ENCODE peak calls at places on chromosomes 3 and 15, in nine cellular contexts. N is astrocyte of the spinal cord, U is pancreas, I is spleen, O is AG04449, Z is cardiac fibroblast, V is AG10803, G is fibroblast of the aortic adventitia, T is heart left ventricle. B is an unnamed sample.
A peak's percentile ranks its signal among the peaks of the same experiment; 100 is the strongest.

GRCh38 chr15:81380668-81381067 is 6.7 kb upstream of the TMC3 start:
- DNase-seq in N (no peak), U (no peak), I (no peak), O (no peak), Z (no peak), V (no peak), G (no peak), T (no peak), B (no peak)

GRCh38 chr3:126316515-126316939 is 40.7 kb downstream of the KLF15 start:
- DNase-seq in N (no peak), U (no peak), I (peak; percentile 49), O (no peak), Z (no peak), V (no peak), G (no peak), T (no peak), B (no peak)

GRCh38 chr3:113532698-113533533 is 561 bp downstream of the SIDT1 start:
- DNase-seq in N (peak; percentile 3), U (peak; percentile 52), I (peak; percentile 87), O (no peak), Z (no peak), V (no peak), G (no peak), T (no peak), B (no peak)

GRCh38 chr3:38027466-38028465 is 1.7 kb downstream of the PLCD1 start:
- DNase-seq in N (no peak), U (no peak), I (no peak), O (no peak), Z (no peak), V (no peak), G (no peak), T (no peak), B (no peak)

GRCh38 chr3:59558906-59559720 is 509.3 kb upstream of the CFAP20DC start:
- DNase-seq in N (no peak), U (no peak), I (no peak), O (no peak), Z (no peak), V (no peak), G (no peak), T (no peak), B (no peak)

GRCh38 chr3:53593611-53594010 is 99.2 kb downstream of the CACNA1D start:
- DNase-seq in N (no peak), U (no peak), I (no peak), O (no peak), Z (no peak), V (no peak), G (no peak), T (no peak), B (no peak)

GRCh38 chr15:80564056-80564455 is 131.1 kb upstream of the ABHD17C start:
- DNase-seq in N (no peak), U (no peak), I (no peak), O (no peak), Z (no peak), V (no peak), G (no peak), T (no peak), B (no peak)

GRCh38 chr3:121757087-121757811 is 7.7 kb upstream of the GOLGB1 start:
- DNase-seq in N (no peak), U (no peak), I (no peak), O (no peak), Z (no peak), V (no peak), G (peak; percentile 81), T (no peak), B (no peak)

GRCh38 chr15:78757636-78757905 is 53.7 kb downstream of the ADAMTS7 start:
- DNase-seq in N (no peak), U (no peak), I (no peak), O (no peak), Z (no peak), V (no peak), G (no peak), T (no peak), B (no peak)

GRCh38 chr3:101813817-101814440 is 34.9 kb downstream of the NXPE3 start:
- DNase-seq in N (peak; percentile 61), U (no peak), I (no peak), O (no peak), Z (peak; percentile 64), V (peak; percentile 45), G (peak; percentile 67), T (no peak), B (peak; percentile 49)

GRCh38 chr3:141797167-141797773 is 34.1 kb downstream of the GRK7 start:
- DNase-seq in N (peak; percentile 71), U (peak; percentile 24), I (peak; percentile 89), O (no peak), Z (peak; percentile 61), V (peak; percentile 49), G (peak; percentile 45), T (peak; percentile 77), B (peak; percentile 41)

GRCh38 chr15:28082891-28083688 is 16.0 kb downstream of the OCA2 start:
- DNase-seq in N (no peak), U (no peak), I (no peak), O (no peak), Z (no peak), V (no peak), G (no peak), T (no peak), B (no peak)

GRCh38 chr15:72892986-72893385 is 109.4 kb upstream of the ADPGK start:
- DNase-seq in N (no peak), U (no peak), I (no peak), O (no peak), Z (no peak), V (no peak), G (no peak), T (no peak), B (no peak)

GRCh38 chr15:60890361-60890991 is 338.6 kb downstream of the RORA start:
- DNase-seq in N (no peak), U (no peak), I (no peak), O (no peak), Z (no peak), V (no peak), G (no peak), T (no peak), B (no peak)

GRCh38 chr3:167711439-167711838 is 23.3 kb downstream of the PDCD10 start:
- DNase-seq in N (no peak), U (no peak), I (no peak), O (no peak), Z (no peak), V (no peak), G (no peak), T (no peak), B (no peak)

GRCh38 chr3:194382196-194382891 is 12.8 kb upstream of the LRRC15 start:
- DNase-seq in N (no peak), U (no peak), I (peak; percentile 41), O (no peak), Z (no peak), V (no peak), G (no peak), T (no peak), B (no peak)

GRCh38 chr3:33211444-33211843 is 7.2 kb downstream of the SUSD5 start:
- DNase-seq in N (peak; percentile 94), U (no peak), I (no peak), O (peak; percentile 52), Z (peak; percentile 95), V (peak; percentile 69), G (peak; percentile 84), T (no peak), B (peak; percentile 88)

GRCh38 chr3:31692714-31693113 is 160.0 kb downstream of the STT3B start:
- DNase-seq in N (no peak), U (no peak), I (no peak), O (no peak), Z (no peak), V (no peak), G (no peak), T (no peak), B (no peak)

GRCh38 chr3:31688847-31689246 is 156.1 kb downstream of the STT3B start:
- DNase-seq in N (no peak), U (no peak), I (no peak), O (no peak), Z (no peak), V (no peak), G (peak; percentile 48), T (no peak), B (no peak)

GRCh38 chr3:31687020-31687802 is 154.5 kb downstream of the STT3B start:
- DNase-seq in N (no peak), U (no peak), I (no peak), O (no peak), Z (no peak), V (no peak), G (no peak), T (no peak), B (no peak)
- TF ChIP-seq CTCF in N (no peak), U (no peak), I (no peak), O (no peak), Z (no peak), V (no peak), G (no peak), T (no peak), B (no peak)

GRCh38 chr3:11570789-11571495 is 72.8 kb downstream of the VGLL4 start:
- DNase-seq in N (no peak), U (no peak), I (no peak), O (no peak), Z (peak; percentile 86), V (peak; percentile 65), G (peak; percentile 27), T (no peak), B (peak; percentile 76)

GRCh38 chr3:11568503-11569155 is 75.1 kb downstream of the VGLL4 start:
- DNase-seq in N (peak; percentile 95), U (no peak), I (no peak), O (no peak), Z (peak; percentile 97), V (peak; percentile 95), G (peak; percentile 92), T (peak; percentile 90), B (peak; percentile 95)

GRCh38 chr3:11570251-11570650 is 73.5 kb downstream of the VGLL4 start:
- DNase-seq in N (no peak), U (no peak), I (no peak), O (no peak), Z (no peak), V (peak; percentile 41), G (no peak), T (no peak), B (peak; percentile 34)

GRCh38 chr3:11567516-11568467 is 75.9 kb downstream of the VGLL4 start:
- DNase-seq in N (peak; percentile 83), U (no peak), I (no peak), O (no peak), Z (peak; percentile 96), V (peak; percentile 84), G (peak; percentile 83), T (no peak), B (peak; percentile 93)

GRCh38 chr3:11569156-11569741 is 74.5 kb downstream of the VGLL4 start:
- DNase-seq in N (no peak), U (no peak), I (no peak), O (no peak), Z (no peak), V (no peak), G (no peak), T (no peak), B (no peak)
- H3K4me3 ChIP-seq in N (no peak overlapping the region), U (no peak overlapping the region), I (no peak overlapping the region), O (peak overlapping the region; percentile 53), Z (peak overlapping the region; percentile 18), V (peak overlapping the region; percentile 52), G (no peak overlapping the region), T (peak overlapping the region; percentile 44), B (peak overlapping the region; percentile 34)

GRCh38 chr3:122794779-122795673 is at the start of gene SLC49A4:
- DNase-seq in N (peak; percentile 75), U (peak; percentile 87), I (peak; percentile 95), O (no peak), Z (peak; percentile 67), V (peak; percentile 62), G (peak; percentile 59), T (peak; percentile 78), B (peak; percentile 59)
- TF ChIP-seq CTCF in N (no peak), U (no peak), I (no peak), O (peak; percentile 11), Z (no peak), V (no peak), G (no peak), T (no peak), B (no peak)

GRCh38 chr3:138349926-138350665 is 1.7 kb downstream of the MRAS start:
- DNase-seq in N (peak; percentile 12), U (no peak), I (no peak), O (no peak), Z (no peak), V (peak; percentile 38), G (peak; percentile 50), T (peak; percentile 58), B (peak; percentile 45)
- H3K4me3 ChIP-seq in N (no peak overlapping the region), U (peak overlapping the region; percentile 88), I (no peak overlapping the region), O (peak overlapping the region; percentile 26), Z (no peak overlapping the region), V (peak overlapping the region; percentile 80), G (peak overlapping the region; percentile 81), T (peak overlapping the region; percentile 91), B (peak overlapping the region; percentile 72)